ENCODE peak calls at places on chromosomes 7 and 10, in nine cellular contexts. Q is breast epithelium, V is esophagus muscularis mucosa, R is prostate gland, S is sigmoid colon, J is suprapubic skin, K is transverse colon, M is spleen, I is HCT116. W is an unnamed sample.

GRCh38 chr7:23542752-23543151 is 11.0 kb upstream of the TRA2A start:
- DNase-seq in Q (no peak), V (no peak), R (no peak), S (no peak), J (no peak), K (no peak), M (no peak), I (no peak), W (no peak)

GRCh38 chr7:83751217-83751616 is 102.3 kb upstream of the SEMA3E start:
- DNase-seq in Q (no peak), V (no peak), R (no peak), S (no peak), J (no peak), K (no peak), M (no peak), I (no peak), W (no peak)

GRCh38 chr10:128063736-128064614 is 62.2 kb downstream of the MKI67 start:
- DNase-seq in Q (no peak), V (no peak), R (peak; percentile 47), S (peak; percentile 64), J (peak; percentile 55), K (no peak), M (peak; percentile 88), I (no peak), W (no peak)

GRCh38 chr7:39144420-39144819 is 166.7 kb downstream of the POU6F2 start:
- DNase-seq in Q (no peak), V (no peak), R (no peak), S (no peak), J (no peak), K (no peak), M (no peak), I (no peak), W (no peak)

GRCh38 chr10:33087142-33087541 is 129.1 kb upstream of the ITGB1 start:
- DNase-seq in Q (no peak), V (no peak), R (no peak), S (no peak), J (no peak), K (no peak), M (no peak), I (no peak), W (no peak)

GRCh38 chr10:62433181-62433692 is 59.1 kb downstream of the ZNF365 start:
- DNase-seq in Q (no peak), V (no peak), R (no peak), S (peak; percentile 84), J (peak; percentile 78), K (no peak), M (no peak), I (peak; percentile 35), W (no peak)

GRCh38 chr10:126242352-126243260 is 145.7 kb downstream of the ADAM12 start:
- DNase-seq in Q (no peak), V (no peak), R (peak; percentile 28), S (no peak), J (peak; percentile 83), K (no peak), M (no peak), I (no peak), W (no peak)

GRCh38 chr7:115511330-115511729 is 519.2 kb downstream of the TFEC start:
- DNase-seq in Q (no peak), V (no peak), R (no peak), S (no peak), J (no peak), K (no peak), M (no peak), I (no peak), W (no peak)

GRCh38 chr10:6046458-6047325 is 15.5 kb downstream of the IL2RA start:
- DNase-seq in Q (no peak), V (peak; percentile 57), R (no peak), S (peak; percentile 40), J (no peak), K (no peak), M (no peak), I (no peak), W (no peak)

GRCh38 chr10:132849546-132850031 is 63.6 kb upstream of the NKX6-2 start:
- DNase-seq in Q (peak; percentile 35), V (no peak), R (no peak), S (peak; percentile 38), J (peak; percentile 26), K (no peak), M (peak; percentile 41), I (no peak), W (peak; percentile 25)

GRCh38 chr10:132848951-132849545 is 63.1 kb upstream of the NKX6-2 start:
- DNase-seq in Q (peak; percentile 25), V (no peak), R (no peak), S (peak; percentile 39), J (peak; percentile 33), K (no peak), M (peak; percentile 66), I (no peak), W (no peak)

GRCh38 chr10:132847856-132848255 is 61.9 kb upstream of the NKX6-2 start:
- DNase-seq in Q (no peak), V (no peak), R (no peak), S (peak; percentile 54), J (peak; percentile 10), K (no peak), M (peak; percentile 67), I (no peak), W (no peak)

GRCh38 chr10:132847416-132847777 is 61.5 kb upstream of the NKX6-2 start:
- DNase-seq in Q (peak; percentile 45), V (no peak), R (no peak), S (peak; percentile 40), J (no peak), K (no peak), M (peak; percentile 44), I (no peak), W (no peak)

DNA sequence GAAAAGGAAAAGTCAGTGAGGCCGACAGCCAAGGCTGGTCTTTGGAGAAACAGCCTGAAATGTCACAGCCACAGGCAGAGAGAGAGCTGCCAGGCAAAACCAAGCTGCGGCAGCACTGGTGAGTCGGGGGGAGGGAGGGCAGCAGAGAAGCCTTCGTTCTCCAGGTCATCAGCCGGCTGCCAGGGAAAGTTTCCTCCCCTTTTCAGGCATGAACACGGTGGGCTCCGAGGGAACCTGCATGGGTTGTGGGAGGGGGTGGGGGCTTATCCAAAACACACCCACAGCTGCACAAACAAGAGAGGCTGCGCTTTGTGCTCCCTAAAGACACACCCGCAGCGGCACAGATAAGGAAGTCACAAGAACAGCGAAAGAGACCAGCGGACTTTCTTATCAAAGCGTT is 62.4 kb upstream of the NKX6-2 start:
- DNase-seq in Q (peak; percentile 50), V (no peak), R (no peak), S (peak; percentile 45), J (peak; percentile 16), K (no peak), M (peak; percentile 57), I (no peak), W (peak; percentile 60)
- H3K4me3 ChIP-seq in Q (no peak overlapping the region), V (no peak overlapping the region), R (no peak overlapping the region), S (no peak overlapping the region), J (no peak overlapping the region), K (no peak overlapping the region), M (no peak overlapping the region), I (no peak overlapping the region), W (peak overlapping the region; percentile 25)

DNA sequence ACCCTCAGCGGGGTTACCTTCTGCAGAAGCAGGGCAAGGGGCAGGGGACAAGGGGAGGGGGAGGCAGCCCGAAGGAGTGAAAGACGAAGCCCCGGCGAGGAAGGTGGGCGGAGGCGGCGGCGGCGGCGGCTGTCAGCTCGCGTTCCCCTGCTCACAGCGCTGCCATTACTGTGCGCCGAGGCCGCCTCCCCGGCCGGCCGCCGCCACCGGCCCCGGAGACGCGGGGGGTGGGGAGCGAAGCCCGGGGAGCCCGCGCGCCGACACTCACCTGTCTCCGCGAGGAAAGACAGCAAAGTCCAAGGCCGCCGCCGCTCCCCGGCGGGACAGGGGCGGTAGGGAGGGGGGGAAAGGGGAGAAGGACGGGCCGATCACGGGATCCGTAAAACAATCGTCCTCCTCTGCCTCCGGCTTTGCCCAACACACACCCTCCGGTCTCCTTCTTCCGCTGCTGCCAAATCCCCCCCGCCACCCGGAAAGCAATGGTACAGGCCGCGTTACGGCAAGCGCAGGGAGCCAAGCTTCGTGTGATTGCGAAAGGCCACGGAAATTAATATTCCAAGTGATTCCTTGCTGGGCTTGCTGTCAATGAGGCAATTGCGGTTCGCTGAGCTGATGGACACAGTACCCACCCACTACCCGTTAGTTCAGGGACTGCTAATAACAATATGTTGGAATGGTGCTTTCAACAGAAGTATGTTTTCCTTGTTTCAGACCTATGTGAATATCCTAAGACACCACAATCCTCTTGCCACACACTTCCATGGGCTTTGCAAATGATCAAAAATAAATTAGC is at the start of gene CUL2:
- DNase-seq in Q (peak; percentile 89), V (peak; percentile 99), R (peak; percentile 84), S (peak; percentile 96), J (peak; percentile 97), K (peak; percentile 93), M (peak; percentile 97), I (peak; percentile 92), W (peak; percentile 92)
- TF ChIP-seq POLR2A in Q (no peak), V (no peak), R (no peak), S (no peak), J (no peak), K (peak; percentile 32), M (no peak), I (no peak), W (no peak)

DNA sequence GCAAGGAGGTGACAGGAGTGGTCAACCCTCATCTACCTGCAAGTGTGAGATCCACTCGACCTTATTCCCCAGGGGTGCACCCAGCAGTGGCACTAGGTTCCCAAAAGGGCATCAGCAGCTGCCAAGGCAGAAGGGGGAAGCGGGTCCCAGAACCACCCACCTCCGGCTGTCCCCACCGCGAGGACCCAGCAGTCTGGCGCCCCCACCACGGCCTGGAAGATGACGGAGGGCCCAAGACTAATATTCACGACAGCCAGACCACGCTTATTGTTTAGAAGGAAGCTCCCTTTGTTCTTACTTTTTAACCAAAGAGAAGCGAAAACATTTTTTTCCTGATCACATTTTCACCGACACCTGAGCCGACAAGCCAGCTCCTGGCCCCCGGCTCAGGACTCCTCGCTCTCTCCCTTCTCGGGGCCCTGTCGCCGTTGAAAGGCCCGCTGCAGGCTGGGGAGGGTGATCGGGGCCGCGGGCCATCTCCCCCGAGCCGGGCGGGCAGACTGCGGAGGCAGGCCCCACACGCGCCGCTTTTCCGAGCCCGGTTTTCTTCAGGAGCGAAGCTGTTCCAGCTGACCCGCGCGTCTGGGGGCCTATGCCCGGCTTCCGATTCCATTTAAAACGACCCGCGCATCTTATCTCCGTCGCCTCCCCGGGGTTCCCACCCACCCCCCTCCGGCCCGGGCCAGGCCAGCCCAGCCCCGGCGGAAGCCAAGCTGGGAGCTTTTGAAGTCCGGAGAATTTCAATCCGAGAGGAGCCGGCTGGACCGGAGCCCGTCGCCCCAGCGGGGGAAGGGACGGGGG is 3.4 kb upstream of the EVX1 start:
- DNase-seq in Q (no peak), V (no peak), R (no peak), S (no peak), J (no peak), K (no peak), M (no peak), I (no peak), W (no peak)
- TF ChIP-seq POLR2AphosphoS5 in Q (no peak), V (no peak), R (no peak), S (no peak), J (no peak), K (no peak), M (no peak), I (no peak), W (no peak)

GRCh38 chr10:87651801-87652200 is 7.9 kb upstream of the PAPSS2 start:
- DNase-seq in Q (no peak), V (no peak), R (no peak), S (no peak), J (no peak), K (no peak), M (no peak), I (no peak), W (no peak)
- H3K4me3 ChIP-seq in Q (no peak overlapping the region), V (no peak overlapping the region), R (no peak overlapping the region), S (no peak overlapping the region), J (no peak overlapping the region), K (no peak overlapping the region), M (no peak overlapping the region), I (no peak overlapping the region), W (no peak overlapping the region)